ENCODE peak calls at places on chromosomes 7 and 10, in eight cellular contexts. G, Y, B, E, Z, P, U and R are unnamed samples.

GRCh38 chr10:60594476-60595051 is 183.7 kb upstream of the CDK1 start:
- DNase-seq in G (no peak), Y (no peak), B (peak), E (peak), Z (no peak), P (no peak), U (peak), R (peak)

GRCh38 chr10:26566525-26567348 is 128.6 kb downstream of the APBB1IP start:
- DNase-seq in G (no peak), Y (no peak), B (no peak), E (no peak), Z (no peak), P (no peak), U (no peak), R (no peak)

GRCh38 chr10:21090609-21091082 is 193.5 kb upstream of the NEBL start:
- DNase-seq in G (no peak), Y (no peak), B (no peak), E (peak), Z (no peak), P (no peak), U (no peak), R (no peak)

GRCh38 chr7:127792528-127793342 is 140.7 kb downstream of the SND1 start:
- DNase-seq in G (no peak), Y (no peak), B (no peak), E (peak), Z (no peak), P (no peak), U (no peak), R (peak)

GRCh38 chr7:129845178-129845971 is 107.4 kb downstream of the UBE2H start:
- DNase-seq in G (no peak), Y (no peak), B (no peak), E (peak), Z (no peak), P (no peak), U (peak), R (no peak)

GRCh38 chr10:76303682-76304316 is 872.4 kb downstream of the LRMDA start:
- DNase-seq in G (no peak), Y (no peak), B (peak), E (peak), Z (peak), P (peak), U (peak), R (peak)

GRCh38 chr7:112462236-112462635 is 12.0 kb downstream of the IFRD1 start:
- DNase-seq in G (peak), Y (no peak), B (peak), E (peak), Z (no peak), P (no peak), U (peak), R (peak)

GRCh38 chr10:113111900-113112853 is 162.1 kb downstream of the TCF7L2 start:
- DNase-seq in G (peak), Y (no peak), B (peak), E (no peak), Z (no peak), P (no peak), U (peak), R (no peak)

GRCh38 chr10:132183046-132183445 is 3.7 kb upstream of the DPYSL4 start:
- DNase-seq in G (no peak), Y (no peak), B (no peak), E (no peak), Z (no peak), P (no peak), U (no peak), R (no peak)

GRCh38 chr10:12622691-12623090 is 273.3 kb downstream of the CAMK1D start:
- DNase-seq in G (no peak), Y (no peak), B (no peak), E (no peak), Z (no peak), P (no peak), U (no peak), R (no peak)

GRCh38 chr7:8176370-8177081 is 85.4 kb downstream of the ICA1 start:
- DNase-seq in G (no peak), Y (peak), B (no peak), E (peak), Z (peak), P (no peak), U (no peak), R (no peak)